ENCODE peak calls at places on chromosomes 3 and 15, in five cellular contexts. One of them, this sample, is unnamed.

GRCh38 chr3:63050548-63050947 is 175.3 kb upstream of the CADPS start:
- DNase-seq in left ventricle myocardium inferior: no peak
- DNase-seq in hepatic stellate cell: no peak
- DNase-seq in heart right ventricle: no peak
- DNase-seq in GDM1: no peak
- DNase-seq in this sample: no peak

GRCh38 chr3:141227752-141228151 is 3.9 kb upstream of the PXYLP1 start:
- DNase-seq in left ventricle myocardium inferior: no peak
- DNase-seq in hepatic stellate cell: no peak
- DNase-seq in heart right ventricle: no peak
- DNase-seq in GDM1: no peak
- DNase-seq in this sample: no peak

GRCh38 chr3:16838561-16838960 is 46.2 kb upstream of the PLCL2 start:
- DNase-seq in left ventricle myocardium inferior: no peak
- DNase-seq in hepatic stellate cell: no peak
- DNase-seq in heart right ventricle: peak; percentile 27
- DNase-seq in GDM1: no peak
- DNase-seq in this sample: no peak

GRCh38 chr15:81163961-81164800 is 30.1 kb downstream of the CFAP161 start:
- DNase-seq in left ventricle myocardium inferior: no peak
- DNase-seq in hepatic stellate cell: no peak
- DNase-seq in heart right ventricle: no peak
- DNase-seq in GDM1: peak; percentile 46
- DNase-seq in this sample: no peak

GRCh38 chr15:77033417-77033728 is 37.5 kb downstream of the TSPAN3 start:
- DNase-seq in left ventricle myocardium inferior: no peak
- DNase-seq in hepatic stellate cell: no peak
- DNase-seq in heart right ventricle: no peak
- DNase-seq in GDM1: no peak
- DNase-seq in this sample: peak; percentile 8

GRCh38 chr3:159616234-159616825 is 372.3 kb upstream of the IL12A start:
- DNase-seq in left ventricle myocardium inferior: peak; percentile 31
- DNase-seq in hepatic stellate cell: peak; percentile 19
- DNase-seq in heart right ventricle: peak; percentile 36
- DNase-seq in GDM1: no peak
- DNase-seq in this sample: peak; percentile 21

GRCh38 chr15:78726870-78727551 is 84.3 kb downstream of the ADAMTS7 start:
- DNase-seq in left ventricle myocardium inferior: no peak
- DNase-seq in hepatic stellate cell: no peak
- DNase-seq in heart right ventricle: no peak
- DNase-seq in GDM1: no peak
- DNase-seq in this sample: no peak

GRCh38 chr3:149528344-149528657 is 53.8 kb downstream of the TM4SF4 start:
- DNase-seq in left ventricle myocardium inferior: no peak
- DNase-seq in hepatic stellate cell: no peak
- DNase-seq in heart right ventricle: no peak
- DNase-seq in GDM1: no peak
- DNase-seq in this sample: no peak

GRCh38 chr15:101391981-101392566 is 97.0 kb upstream of the SNRPA1 start:
- DNase-seq in left ventricle myocardium inferior: no peak
- DNase-seq in hepatic stellate cell: no peak
- DNase-seq in heart right ventricle: no peak
- DNase-seq in GDM1: no peak
- DNase-seq in this sample: no peak

This sample was measured in uterus.